ENCODE peak calls at places on chromosomes 2 and 18, in five cellular contexts. One of them, this sample, is unnamed.

GRCh38 chr2:6826081-6826913 is 39.4 kb downstream of the CMPK2 start:
- DNase-seq in stromal cell of bone marrow: peak
- DNase-seq in PC-3: peak
- DNase-seq in stimulated activated CD8-positive, alpha-beta memory T cell treated with anti-CD3 and anti-CD28 coated beads, Interleukin-2, amount 100 ng/mL, for 48 hours: peak
- DNase-seq in frontal cortex: peak
- DNase-seq in this sample: no peak

GRCh38 chr2:5479265-5479928 is 212.8 kb upstream of the SOX11 start:
- DNase-seq in stimulated activated CD8-positive, alpha-beta memory T cell treated with anti-CD3 and anti-CD28 coated beads, Interleukin-2, amount 100 ng/mL, for 48 hours: no peak
- DNase-seq in frontal cortex: no peak
- DNase-seq in stromal cell of bone marrow: no peak
- DNase-seq in PC-3: no peak
- DNase-seq in this sample: no peak

GRCh38 chr2:98664323-98664722 is 55.9 kb downstream of the UNC50 start:
- DNase-seq in PC-3: peak
- DNase-seq in stimulated activated CD8-positive, alpha-beta memory T cell treated with anti-CD3 and anti-CD28 coated beads, Interleukin-2, amount 100 ng/mL, for 48 hours: no peak
- DNase-seq in stromal cell of bone marrow: no peak
- DNase-seq in frontal cortex: no peak
- DNase-seq in this sample: no peak

GRCh38 chr2:11397513-11397912 is 53.1 kb upstream of the ROCK2 start:
- DNase-seq in stimulated activated CD8-positive, alpha-beta memory T cell treated with anti-CD3 and anti-CD28 coated beads, Interleukin-2, amount 100 ng/mL, for 48 hours: no peak
- DNase-seq in frontal cortex: no peak
- DNase-seq in stromal cell of bone marrow: no peak
- DNase-seq in PC-3: peak
- DNase-seq in this sample: no peak

GRCh38 chr2:46575467-46575866 is 96.1 kb downstream of the TMEM247 start:
- DNase-seq in frontal cortex: no peak
- DNase-seq in stromal cell of bone marrow: no peak
- DNase-seq in stimulated activated CD8-positive, alpha-beta memory T cell treated with anti-CD3 and anti-CD28 coated beads, Interleukin-2, amount 100 ng/mL, for 48 hours: no peak
- DNase-seq in PC-3: no peak
- DNase-seq in this sample: no peak

GRCh38 chr2:170928036-170928823 is 823 bp upstream of the GORASP2 start:
- DNase-seq in frontal cortex: no peak
- DNase-seq in PC-3: no peak
- DNase-seq in stromal cell of bone marrow: no peak
- DNase-seq in stimulated activated CD8-positive, alpha-beta memory T cell treated with anti-CD3 and anti-CD28 coated beads, Interleukin-2, amount 100 ng/mL, for 48 hours: no peak
- DNase-seq in this sample: no peak

GRCh38 chr2:157722580-157723234 is 94.0 kb upstream of the ACVR1C start:
- DNase-seq in stimulated activated CD8-positive, alpha-beta memory T cell treated with anti-CD3 and anti-CD28 coated beads, Interleukin-2, amount 100 ng/mL, for 48 hours: no peak
- DNase-seq in PC-3: peak
- DNase-seq in frontal cortex: no peak
- DNase-seq in stromal cell of bone marrow: no peak
- DNase-seq in this sample: no peak

GRCh38 chr2:187976259-187976658 is 315.4 kb upstream of the GULP1 start:
- DNase-seq in stromal cell of bone marrow: no peak
- DNase-seq in stimulated activated CD8-positive, alpha-beta memory T cell treated with anti-CD3 and anti-CD28 coated beads, Interleukin-2, amount 100 ng/mL, for 48 hours: no peak
- DNase-seq in PC-3: no peak
- DNase-seq in frontal cortex: no peak
- DNase-seq in this sample: no peak

GRCh38 chr2:121186261-121186660 is 98.7 kb downstream of the TFCP2L1 start:
- DNase-seq in stimulated activated CD8-positive, alpha-beta memory T cell treated with anti-CD3 and anti-CD28 coated beads, Interleukin-2, amount 100 ng/mL, for 48 hours: no peak
- DNase-seq in PC-3: no peak
- DNase-seq in frontal cortex: no peak
- DNase-seq in stromal cell of bone marrow: no peak
- DNase-seq in this sample: no peak

GRCh38 chr2:218270721-218271486 is 585 bp downstream of the PNKD start:
- DNase-seq in frontal cortex: no peak
- DNase-seq in stromal cell of bone marrow: no peak
- DNase-seq in stimulated activated CD8-positive, alpha-beta memory T cell treated with anti-CD3 and anti-CD28 coated beads, Interleukin-2, amount 100 ng/mL, for 48 hours: no peak
- DNase-seq in PC-3: peak
- DNase-seq in this sample: no peak

GRCh38 chr2:54459037-54459441 is 2.9 kb downstream of the SPTBN1 start:
- DNase-seq in PC-3: peak
- DNase-seq in stimulated activated CD8-positive, alpha-beta memory T cell treated with anti-CD3 and anti-CD28 coated beads, Interleukin-2, amount 100 ng/mL, for 48 hours: no peak
- DNase-seq in stromal cell of bone marrow: peak
- DNase-seq in frontal cortex: no peak
- DNase-seq in this sample: no peak

GRCh38 chr2:201233192-201234166 is 26.9 kb upstream of the CASP8 start:
- DNase-seq in frontal cortex: no peak
- DNase-seq in stimulated activated CD8-positive, alpha-beta memory T cell treated with anti-CD3 and anti-CD28 coated beads, Interleukin-2, amount 100 ng/mL, for 48 hours: peak
- DNase-seq in stromal cell of bone marrow: no peak
- DNase-seq in PC-3: peak
- DNase-seq in this sample: no peak

GRCh38 chr2:202717598-202718310 is 83.0 kb downstream of the FAM117B start:
- DNase-seq in stromal cell of bone marrow: no peak
- DNase-seq in PC-3: peak
- DNase-seq in frontal cortex: no peak
- DNase-seq in stimulated activated CD8-positive, alpha-beta memory T cell treated with anti-CD3 and anti-CD28 coated beads, Interleukin-2, amount 100 ng/mL, for 48 hours: no peak
- DNase-seq in this sample: no peak

GRCh38 chr18:10072659-10073309 is 159.0 kb downstream of the VAPA start:
- DNase-seq in stromal cell of bone marrow: no peak
- DNase-seq in stimulated activated CD8-positive, alpha-beta memory T cell treated with anti-CD3 and anti-CD28 coated beads, Interleukin-2, amount 100 ng/mL, for 48 hours: no peak
- DNase-seq in frontal cortex: no peak
- DNase-seq in PC-3: peak
- DNase-seq in this sample: no peak

GRCh38 chr2:97673915-97674283 is 4.4 kb downstream of the C2orf92 start:
- DNase-seq in PC-3: no peak
- DNase-seq in frontal cortex: no peak
- DNase-seq in stromal cell of bone marrow: no peak
- DNase-seq in stimulated activated CD8-positive, alpha-beta memory T cell treated with anti-CD3 and anti-CD28 coated beads, Interleukin-2, amount 100 ng/mL, for 48 hours: peak
- DNase-seq in this sample: no peak

GRCh38 chr18:45046226-45046625 is 365.5 kb downstream of the SETBP1 start:
- DNase-seq in frontal cortex: no peak
- DNase-seq in stromal cell of bone marrow: no peak
- DNase-seq in PC-3: no peak
- DNase-seq in stimulated activated CD8-positive, alpha-beta memory T cell treated with anti-CD3 and anti-CD28 coated beads, Interleukin-2, amount 100 ng/mL, for 48 hours: no peak
- DNase-seq in this sample: no peak

GRCh38 chr2:155250800-155251199 is 552.3 kb downstream of the KCNJ3 start:
- DNase-seq in PC-3: peak
- DNase-seq in frontal cortex: peak
- DNase-seq in stimulated activated CD8-positive, alpha-beta memory T cell treated with anti-CD3 and anti-CD28 coated beads, Interleukin-2, amount 100 ng/mL, for 48 hours: no peak
- DNase-seq in stromal cell of bone marrow: no peak
- DNase-seq in this sample: no peak

GRCh38 chr18:45212186-45213039 is 402.9 kb upstream of the SLC14A2 start:
- DNase-seq in frontal cortex: peak
- DNase-seq in stimulated activated CD8-positive, alpha-beta memory T cell treated with anti-CD3 and anti-CD28 coated beads, Interleukin-2, amount 100 ng/mL, for 48 hours: peak
- DNase-seq in stromal cell of bone marrow: peak
- DNase-seq in PC-3: peak
- DNase-seq in this sample: peak

GRCh38 chr2:78710632-78711375 is 314.7 kb upstream of the REG3G start:
- DNase-seq in frontal cortex: no peak
- DNase-seq in stromal cell of bone marrow: no peak
- DNase-seq in stimulated activated CD8-positive, alpha-beta memory T cell treated with anti-CD3 and anti-CD28 coated beads, Interleukin-2, amount 100 ng/mL, for 48 hours: no peak
- DNase-seq in PC-3: no peak
- DNase-seq in this sample: no peak

GRCh38 chr18:31592520-31593157 is 962 bp downstream of the TTR start:
- DNase-seq in PC-3: no peak
- DNase-seq in frontal cortex: no peak
- DNase-seq in stimulated activated CD8-positive, alpha-beta memory T cell treated with anti-CD3 and anti-CD28 coated beads, Interleukin-2, amount 100 ng/mL, for 48 hours: no peak
- DNase-seq in stromal cell of bone marrow: no peak
- DNase-seq in this sample: no peak

GRCh38 chr2:121055088-121055487 is 229.9 kb downstream of the TFCP2L1 start:
- DNase-seq in stimulated activated CD8-positive, alpha-beta memory T cell treated with anti-CD3 and anti-CD28 coated beads, Interleukin-2, amount 100 ng/mL, for 48 hours: no peak
- DNase-seq in PC-3: no peak
- DNase-seq in frontal cortex: no peak
- DNase-seq in stromal cell of bone marrow: no peak
- DNase-seq in this sample: no peak

GRCh38 chr2:152343426-152343825 is 8.5 kb downstream of the FMNL2 start:
- DNase-seq in PC-3: no peak
- DNase-seq in stromal cell of bone marrow: no peak
- DNase-seq in stimulated activated CD8-positive, alpha-beta memory T cell treated with anti-CD3 and anti-CD28 coated beads, Interleukin-2, amount 100 ng/mL, for 48 hours: no peak
- DNase-seq in frontal cortex: no peak
- DNase-seq in this sample: no peak

GRCh38 chr2:128405467-128405900 is 86.8 kb upstream of the HS6ST1 start:
- DNase-seq in stromal cell of bone marrow: no peak
- DNase-seq in frontal cortex: no peak
- DNase-seq in stimulated activated CD8-positive, alpha-beta memory T cell treated with anti-CD3 and anti-CD28 coated beads, Interleukin-2, amount 100 ng/mL, for 48 hours: no peak
- DNase-seq in PC-3: no peak
- DNase-seq in this sample: no peak

GRCh38 chr2:55159752-55160151 is 72.3 kb downstream of the CLHC1 start:
- DNase-seq in stromal cell of bone marrow: no peak
- DNase-seq in frontal cortex: no peak
- DNase-seq in PC-3: no peak
- DNase-seq in stimulated activated CD8-positive, alpha-beta memory T cell treated with anti-CD3 and anti-CD28 coated beads, Interleukin-2, amount 100 ng/mL, for 48 hours: no peak
- DNase-seq in this sample: no peak

This sample was measured in D721Med.